ENCODE peak calls at places on chromosomes 3 and 15, in nine cellular contexts. One of them, this sample, is unnamed.

GRCh38 chr15:28960979-28961378 is 75.2 kb downstream of the APBA2 start:
- DNase-seq in PC-3: peak; percentile 94
- DNase-seq in PC-9: no peak
- DNase-seq in SK-N-SH: no peak
- DNase-seq in GM23338: no peak
- DNase-seq in GM23248: peak; percentile 13
- DNase-seq in MM.1S: no peak
- DNase-seq in HCT116: peak; percentile 81
- DNase-seq in hepatocyte: peak; percentile 56
- DNase-seq in this sample: no peak

GRCh38 chr3:13895155-13896105 is 15.6 kb upstream of the WNT7A start:
- DNase-seq in PC-3: peak; percentile 95
- DNase-seq in PC-9: peak; percentile 95
- DNase-seq in SK-N-SH: peak; percentile 98
- DNase-seq in GM23338: peak; percentile 98
- DNase-seq in GM23248: peak; percentile 98
- DNase-seq in MM.1S: peak; percentile 92
- DNase-seq in HCT116: peak; percentile 77
- DNase-seq in hepatocyte: peak; percentile 97
- DNase-seq in this sample: peak; percentile 82

GRCh38 chr15:99021669-99022068 is 14.1 kb upstream of the PGPEP1L start:
- DNase-seq in PC-3: no peak
- DNase-seq in PC-9: no peak
- DNase-seq in SK-N-SH: no peak
- DNase-seq in GM23338: no peak
- DNase-seq in GM23248: no peak
- DNase-seq in MM.1S: no peak
- DNase-seq in HCT116: no peak
- DNase-seq in hepatocyte: no peak
- DNase-seq in this sample: no peak

GRCh38 chr3:27290760-27291159 is 78.4 kb downstream of the NEK10 start:
- DNase-seq in PC-3: no peak
- DNase-seq in PC-9: no peak
- DNase-seq in SK-N-SH: no peak
- DNase-seq in GM23338: no peak
- DNase-seq in GM23248: no peak
- DNase-seq in MM.1S: no peak
- DNase-seq in HCT116: no peak
- DNase-seq in hepatocyte: no peak
- DNase-seq in this sample: no peak

GRCh38 chr3:25830373-25831305 is 40.7 kb downstream of the OXSM start:
- DNase-seq in PC-3: no peak
- DNase-seq in PC-9: no peak
- DNase-seq in SK-N-SH: peak; percentile 30
- DNase-seq in GM23338: no peak
- DNase-seq in GM23248: no peak
- DNase-seq in MM.1S: no peak
- DNase-seq in HCT116: no peak
- DNase-seq in hepatocyte: peak; percentile 18
- DNase-seq in this sample: peak; percentile 44

GRCh38 chr3:170830580-170830979 is 39.4 kb downstream of the RPL22L1 start:
- DNase-seq in PC-3: no peak
- DNase-seq in PC-9: no peak
- DNase-seq in SK-N-SH: no peak
- DNase-seq in GM23338: no peak
- DNase-seq in GM23248: no peak
- DNase-seq in MM.1S: no peak
- DNase-seq in HCT116: no peak
- DNase-seq in hepatocyte: no peak
- DNase-seq in this sample: no peak

GRCh38 chr3:169448501-169448900 is 215.0 kb downstream of the MECOM start:
- DNase-seq in PC-3: peak; percentile 12
- DNase-seq in PC-9: no peak
- DNase-seq in SK-N-SH: no peak
- DNase-seq in GM23338: no peak
- DNase-seq in GM23248: peak; percentile 16
- DNase-seq in MM.1S: no peak
- DNase-seq in HCT116: no peak
- DNase-seq in hepatocyte: no peak
- DNase-seq in this sample: no peak

GRCh38 chr3:14123308-14124222 is 1.1 kb downstream of the CHCHD4 start:
- DNase-seq in PC-3: peak; percentile 57
- DNase-seq in PC-9: no peak
- DNase-seq in SK-N-SH: no peak
- DNase-seq in GM23338: peak; percentile 15
- DNase-seq in GM23248: no peak
- DNase-seq in MM.1S: peak; percentile 43
- DNase-seq in HCT116: no peak
- DNase-seq in hepatocyte: peak; percentile 12
- DNase-seq in this sample: peak; percentile 36

GRCh38 chr3:144763878-144764454 is 792.3 kb downstream of the DIPK2A start:
- DNase-seq in PC-3: no peak
- DNase-seq in PC-9: no peak
- DNase-seq in SK-N-SH: no peak
- DNase-seq in GM23338: no peak
- DNase-seq in GM23248: no peak
- DNase-seq in MM.1S: peak; percentile 75
- DNase-seq in HCT116: no peak
- DNase-seq in hepatocyte: no peak
- DNase-seq in this sample: no peak

GRCh38 chr15:25372298-25372697 is 66.5 kb downstream of the UBE3A start:
- DNase-seq in PC-3: peak; percentile 13
- DNase-seq in PC-9: no peak
- DNase-seq in SK-N-SH: no peak
- DNase-seq in GM23338: no peak
- DNase-seq in GM23248: peak; percentile 66
- DNase-seq in MM.1S: no peak
- DNase-seq in HCT116: no peak
- DNase-seq in hepatocyte: no peak
- DNase-seq in this sample: no peak

GRCh38 chr3:134231131-134231530 is 19.5 kb downstream of the RYK start:
- DNase-seq in PC-3: no peak
- DNase-seq in PC-9: no peak
- DNase-seq in SK-N-SH: no peak
- DNase-seq in GM23338: no peak
- DNase-seq in GM23248: no peak
- DNase-seq in MM.1S: no peak
- DNase-seq in HCT116: no peak
- DNase-seq in hepatocyte: no peak
- DNase-seq in this sample: no peak

GRCh38 chr3:188241072-188241471 is 87.1 kb downstream of the LPP start:
- DNase-seq in PC-3: no peak
- DNase-seq in PC-9: no peak
- DNase-seq in SK-N-SH: no peak
- DNase-seq in GM23338: no peak
- DNase-seq in GM23248: no peak
- DNase-seq in MM.1S: no peak
- DNase-seq in HCT116: no peak
- DNase-seq in hepatocyte: peak; percentile 50
- DNase-seq in this sample: peak; percentile 62

GRCh38 chr3:112640864-112641751 is at the start of gene CCDC80:
- DNase-seq in PC-3: peak; percentile 89
- DNase-seq in PC-9: peak; percentile 52
- DNase-seq in SK-N-SH: no peak
- DNase-seq in GM23338: peak; percentile 44
- DNase-seq in GM23248: peak; percentile 84
- DNase-seq in MM.1S: no peak
- DNase-seq in HCT116: peak; percentile 59
- DNase-seq in hepatocyte: peak; percentile 63
- DNase-seq in this sample: no peak

GRCh38 chr3:171285287-171285686 is 174.9 kb downstream of the TNIK start:
- DNase-seq in PC-3: no peak
- DNase-seq in PC-9: no peak
- DNase-seq in SK-N-SH: no peak
- DNase-seq in GM23338: no peak
- DNase-seq in GM23248: peak; percentile 38
- DNase-seq in MM.1S: no peak
- DNase-seq in HCT116: no peak
- DNase-seq in hepatocyte: no peak
- DNase-seq in this sample: no peak

GRCh38 chr3:38552364-38552763 is 56.2 kb downstream of the EXOG start:
- DNase-seq in PC-3: no peak
- DNase-seq in PC-9: no peak
- DNase-seq in SK-N-SH: no peak
- DNase-seq in GM23338: no peak
- DNase-seq in GM23248: no peak
- DNase-seq in MM.1S: no peak
- DNase-seq in HCT116: no peak
- DNase-seq in hepatocyte: no peak
- DNase-seq in this sample: no peak

GRCh38 chr3:195692781-195693427 is 27.9 kb upstream of the MUC20 start:
- DNase-seq in PC-3: no peak
- DNase-seq in PC-9: no peak
- DNase-seq in SK-N-SH: no peak
- DNase-seq in GM23338: no peak
- DNase-seq in GM23248: no peak
- DNase-seq in MM.1S: peak; percentile 6
- DNase-seq in HCT116: no peak
- DNase-seq in hepatocyte: no peak
- DNase-seq in this sample: no peak

GRCh38 chr3:65170357-65171090 is 482.7 kb upstream of the ADAMTS9 start:
- DNase-seq in PC-3: no peak
- DNase-seq in PC-9: no peak
- DNase-seq in SK-N-SH: peak; percentile 43
- DNase-seq in GM23338: peak; percentile 62
- DNase-seq in GM23248: peak; percentile 83
- DNase-seq in MM.1S: no peak
- DNase-seq in HCT116: no peak
- DNase-seq in hepatocyte: peak; percentile 76
- DNase-seq in this sample: no peak

GRCh38 chr3:23650371-23651140 is 155.2 kb upstream of the UBE2E1 start:
- DNase-seq in PC-3: peak; percentile 94
- DNase-seq in PC-9: no peak
- DNase-seq in SK-N-SH: no peak
- DNase-seq in GM23338: no peak
- DNase-seq in GM23248: peak; percentile 90
- DNase-seq in MM.1S: no peak
- DNase-seq in HCT116: no peak
- DNase-seq in hepatocyte: no peak
- DNase-seq in this sample: no peak

GRCh38 chr3:65672876-65673815 is 365.6 kb downstream of the MAGI1 start:
- DNase-seq in PC-3: peak; percentile 52
- DNase-seq in PC-9: peak; percentile 43
- DNase-seq in SK-N-SH: peak; percentile 36
- DNase-seq in GM23338: peak; percentile 87
- DNase-seq in GM23248: peak; percentile 70
- DNase-seq in MM.1S: peak; percentile 33
- DNase-seq in HCT116: peak; percentile 43
- DNase-seq in hepatocyte: peak; percentile 69
- DNase-seq in this sample: peak; percentile 50

GRCh38 chr3:119219069-119219468 is 21.6 kb downstream of the B4GALT4 start:
- DNase-seq in PC-3: no peak
- DNase-seq in PC-9: no peak
- DNase-seq in SK-N-SH: no peak
- DNase-seq in GM23338: no peak
- DNase-seq in GM23248: no peak
- DNase-seq in MM.1S: peak; percentile 13
- DNase-seq in HCT116: no peak
- DNase-seq in hepatocyte: no peak
- DNase-seq in this sample: no peak

GRCh38 chr3:66592927-66593625 is 92.3 kb upstream of the LRIG1 start:
- DNase-seq in PC-3: no peak
- DNase-seq in PC-9: no peak
- DNase-seq in SK-N-SH: no peak
- DNase-seq in GM23338: peak; percentile 15
- DNase-seq in GM23248: no peak
- DNase-seq in MM.1S: no peak
- DNase-seq in HCT116: no peak
- DNase-seq in hepatocyte: peak; percentile 20
- DNase-seq in this sample: no peak

GRCh38 chr3:18527691-18528090 is 102.6 kb upstream of the SATB1 start:
- DNase-seq in PC-3: no peak
- DNase-seq in PC-9: no peak
- DNase-seq in SK-N-SH: no peak
- DNase-seq in GM23338: no peak
- DNase-seq in GM23248: no peak
- DNase-seq in MM.1S: no peak
- DNase-seq in HCT116: no peak
- DNase-seq in hepatocyte: no peak
- DNase-seq in this sample: peak; percentile 63
- H3K9me2 ChIP-seq in PC-3: peaks cover 2% of the 10 kb centered on the region
- H3K9me2 ChIP-seq in PC-9: no peaks in the 10 kb centered on the region
- H3K9me2 ChIP-seq in SK-N-SH: no peaks in the 10 kb centered on the region
- H3K9me2 ChIP-seq in GM23338: no peaks in the 10 kb centered on the region
- H3K9me2 ChIP-seq in GM23248: no peaks in the 10 kb centered on the region
- H3K9me2 ChIP-seq in MM.1S: no peaks in the 10 kb centered on the region
- H3K9me2 ChIP-seq in HCT116: no peaks in the 10 kb centered on the region
- H3K9me2 ChIP-seq in hepatocyte: no peaks in the 10 kb centered on the region
- H3K9me2 ChIP-seq in this sample: no peaks in the 10 kb centered on the region

GRCh38 chr3:192514754-192515660 is 212.3 kb downstream of the FGF12 start:
- DNase-seq in PC-3: no peak
- DNase-seq in PC-9: peak; percentile 80
- DNase-seq in SK-N-SH: peak; percentile 37
- DNase-seq in GM23338: peak; percentile 93
- DNase-seq in GM23248: peak; percentile 3
- DNase-seq in MM.1S: peak; percentile 36
- DNase-seq in HCT116: no peak
- DNase-seq in hepatocyte: peak; percentile 81
- DNase-seq in this sample: no peak
- H3K9me2 ChIP-seq in PC-3: no peaks in the 10 kb centered on the region
- H3K9me2 ChIP-seq in PC-9: no peaks in the 10 kb centered on the region
- H3K9me2 ChIP-seq in SK-N-SH: no peaks in the 10 kb centered on the region
- H3K9me2 ChIP-seq in GM23338: peaks cover 4% of the 10 kb centered on the region
- H3K9me2 ChIP-seq in GM23248: no peaks in the 10 kb centered on the region
- H3K9me2 ChIP-seq in MM.1S: no peaks in the 10 kb centered on the region
- H3K9me2 ChIP-seq in HCT116: no peaks in the 10 kb centered on the region
- H3K9me2 ChIP-seq in hepatocyte: no peaks in the 10 kb centered on the region
- H3K9me2 ChIP-seq in this sample: no peaks in the 10 kb centered on the region

DNA sequence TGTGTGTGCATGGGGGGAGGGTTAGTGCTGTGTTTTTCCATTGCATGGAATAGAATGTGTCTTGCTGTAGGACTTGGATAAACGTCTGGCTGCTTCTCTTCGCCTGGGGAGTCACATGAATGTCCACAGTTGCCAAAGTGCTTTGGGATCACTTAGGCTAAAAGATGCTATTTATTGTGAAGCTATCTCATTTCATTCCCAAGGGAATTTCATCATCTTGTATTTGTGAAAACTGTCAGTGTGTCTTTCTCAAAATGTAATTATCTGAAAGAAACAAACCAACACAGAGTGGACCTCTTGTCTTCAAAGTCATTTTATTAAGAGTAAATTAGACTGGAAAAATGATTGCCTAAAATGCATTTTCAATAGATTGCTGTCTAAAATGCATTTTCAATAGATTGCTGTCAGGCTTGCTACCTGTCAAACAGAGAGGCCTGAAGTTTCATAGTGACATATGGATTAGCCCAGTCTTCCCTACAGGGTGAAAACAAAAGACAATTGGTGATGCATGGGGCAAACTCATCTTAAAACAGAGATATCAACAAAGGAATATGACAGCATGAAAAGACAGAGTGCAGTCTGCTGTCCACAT is 117.0 kb upstream of the GOLIM4 start:
- DNase-seq in PC-3: no peak
- DNase-seq in PC-9: no peak
- DNase-seq in SK-N-SH: no peak
- DNase-seq in GM23338: no peak
- DNase-seq in GM23248: no peak
- DNase-seq in MM.1S: no peak
- DNase-seq in HCT116: no peak
- DNase-seq in hepatocyte: no peak
- DNase-seq in this sample: no peak
- H3K9me2 ChIP-seq in PC-3: no peaks in the 10 kb centered on the region
- H3K9me2 ChIP-seq in PC-9: peaks cover 5% of the 10 kb centered on the region
- H3K9me2 ChIP-seq in SK-N-SH: no peaks in the 10 kb centered on the region
- H3K9me2 ChIP-seq in GM23338: no peaks in the 10 kb centered on the region
- H3K9me2 ChIP-seq in GM23248: no peaks in the 10 kb centered on the region
- H3K9me2 ChIP-seq in MM.1S: no peaks in the 10 kb centered on the region
- H3K9me2 ChIP-seq in HCT116: no peaks in the 10 kb centered on the region
- H3K9me2 ChIP-seq in hepatocyte: no peaks in the 10 kb centered on the region
- H3K9me2 ChIP-seq in this sample: no peaks in the 10 kb centered on the region

GRCh38 chr3:5093786-5094185 is 28.3 kb upstream of the ARL8B start:
- DNase-seq in PC-3: no peak
- DNase-seq in PC-9: no peak
- DNase-seq in SK-N-SH: no peak
- DNase-seq in GM23338: no peak
- DNase-seq in GM23248: no peak
- DNase-seq in MM.1S: no peak
- DNase-seq in HCT116: no peak
- DNase-seq in hepatocyte: no peak
- DNase-seq in this sample: no peak
- H3K9me2 ChIP-seq in PC-3: no peaks in the 10 kb centered on the region
- H3K9me2 ChIP-seq in PC-9: no peaks in the 10 kb centered on the region
- H3K9me2 ChIP-seq in SK-N-SH: no peaks in the 10 kb centered on the region
- H3K9me2 ChIP-seq in GM23338: no peaks in the 10 kb centered on the region
- H3K9me2 ChIP-seq in GM23248: no peaks in the 10 kb centered on the region
- H3K9me2 ChIP-seq in MM.1S: no peaks in the 10 kb centered on the region
- H3K9me2 ChIP-seq in HCT116: no peaks in the 10 kb centered on the region
- H3K9me2 ChIP-seq in hepatocyte: no peaks in the 10 kb centered on the region
- H3K9me2 ChIP-seq in this sample: no peaks in the 10 kb centered on the region